ENCODE peak calls at places on chromosomes 4 and X, in nine cellular contexts. W is LoVo; C is cardiac muscle cell; L is posterior cingulate gyrus; B is naive thymus-derived CD4-positive, alpha-beta T cell; I is PC-3; Q is mesenteric fat pad; H is SK-N-MC; P is effector CD8-positive, alpha-beta T cell. R is an unnamed sample.

GRCh38 chr4:82718067-82718935 is 80.3 kb downstream of the SCD5 start:
- DNase-seq in W (no peak), C (peak), L (no peak), B (no peak), I (no peak), Q (no peak), H (no peak), P (no peak), R (no peak)

GRCh38 chr4:69781458-69782418 is 21.3 kb upstream of the SULT1B1 start:
- DNase-seq in W (no peak), C (no peak), L (no peak), B (no peak), I (no peak), Q (no peak), H (no peak), P (no peak), R (no peak)

GRCh38 chr4:70996014-70996353 is 2.5 kb downstream of the DCK start:
- DNase-seq in W (no peak), C (no peak), L (no peak), B (no peak), I (no peak), Q (no peak), H (no peak), P (no peak), R (no peak)

GRCh38 chr4:111283066-111283677 is 660.3 kb upstream of the PITX2 start:
- DNase-seq in W (peak), C (peak), L (no peak), B (no peak), I (peak), Q (no peak), H (peak), P (no peak), R (peak)

GRCh38 chrX:17369294-17369693 is 5.7 kb upstream of the NHS start:
- DNase-seq in W (no peak), C (no peak), L (no peak), B (no peak), I (no peak), Q (no peak), H (no peak), P (no peak), R (no peak)

GRCh38 chr4:8393593-8394038 is 46.9 kb downstream of the ACOX3 start:
- DNase-seq in W (peak), C (peak), L (no peak), B (no peak), I (peak), Q (no peak), H (no peak), P (no peak), R (no peak)

GRCh38 chrX:72045141-72045540 is 86.6 kb downstream of the RTL5 start:
- DNase-seq in W (no peak), C (no peak), L (no peak), B (no peak), I (no peak), Q (peak), H (no peak), P (no peak), R (no peak)

GRCh38 chr4:80173387-80173786 is 23.9 kb upstream of the PRDM8 start:
- DNase-seq in W (no peak), C (peak), L (no peak), B (peak), I (peak), Q (no peak), H (no peak), P (peak), R (no peak)

GRCh38 chrX:108139303-108139702 is 47.7 kb downstream of the ATG4A start:
- DNase-seq in W (no peak), C (no peak), L (no peak), B (no peak), I (peak), Q (no peak), H (no peak), P (no peak), R (no peak)

GRCh38 chr4:174538123-174538875 is 16.0 kb upstream of the HPGD start:
- DNase-seq in W (peak), C (no peak), L (no peak), B (no peak), I (peak), Q (no peak), H (no peak), P (no peak), R (no peak)

GRCh38 chr4:94648699-94649098 is 109.1 kb upstream of the BMPR1B start:
- DNase-seq in W (no peak), C (no peak), L (no peak), B (no peak), I (no peak), Q (no peak), H (no peak), P (no peak), R (no peak)

GRCh38 chr4:8173641-8174242 is 15.1 kb upstream of the ABLIM2 start:
- DNase-seq in W (no peak), C (no peak), L (peak), B (no peak), I (peak), Q (no peak), H (no peak), P (no peak), R (no peak)

GRCh38 chr4:145107126-145107525 is 9.0 kb downstream of the ABCE1 start:
- DNase-seq in W (no peak), C (no peak), L (no peak), B (no peak), I (no peak), Q (no peak), H (no peak), P (no peak), R (no peak)

GRCh38 chr4:161916010-161916409 is 247.8 kb downstream of the FSTL5 start:
- DNase-seq in W (no peak), C (no peak), L (no peak), B (no peak), I (no peak), Q (no peak), H (no peak), P (no peak), R (no peak)

GRCh38 chrX:49042581-49043219 is 457 bp downstream of the TFE3 start:
- DNase-seq in W (no peak), C (peak), L (peak), B (peak), I (no peak), Q (no peak), H (no peak), P (no peak), R (no peak)

GRCh38 chr4:183721207-183722081 is 62.4 kb downstream of the TRAPPC11 start:
- DNase-seq in W (peak), C (peak), L (peak), B (peak), I (no peak), Q (no peak), H (no peak), P (peak), R (peak)

GRCh38 chr4:3789587-3789986 is 23.4 kb downstream of the ADRA2C start:
- DNase-seq in W (no peak), C (no peak), L (peak), B (no peak), I (no peak), Q (no peak), H (no peak), P (no peak), R (no peak)

GRCh38 chrX:56233100-56233499 is 944 bp downstream of the KLF8 start:
- DNase-seq in W (no peak), C (no peak), L (no peak), B (no peak), I (no peak), Q (no peak), H (no peak), P (no peak), R (no peak)

GRCh38 chr4:157978680-157979361 is 194.0 kb downstream of the GASK1B start:
- DNase-seq in W (peak), C (peak), L (peak), B (peak), I (peak), Q (no peak), H (no peak), P (no peak), R (no peak)

GRCh38 chr4:168717852-168718251 is 221.0 kb downstream of the PALLD start:
- DNase-seq in W (no peak), C (peak), L (no peak), B (no peak), I (no peak), Q (no peak), H (no peak), P (no peak), R (no peak)

GRCh38 chr4:83269256-83269655 is 15.3 kb downstream of the COQ2 start:
- DNase-seq in W (no peak), C (peak), L (no peak), B (no peak), I (no peak), Q (no peak), H (no peak), P (no peak), R (no peak)

GRCh38 chrX:153387345-153387744 is 13.8 kb downstream of the PNMA6E start:
- DNase-seq in W (no peak), C (no peak), L (no peak), B (no peak), I (no peak), Q (peak), H (no peak), P (no peak), R (peak)

GRCh38 chr4:4985844-4986243 is 33.4 kb downstream of the CYTL1 start:
- DNase-seq in W (no peak), C (no peak), L (no peak), B (no peak), I (peak), Q (no peak), H (no peak), P (no peak), R (no peak)

GRCh38 chr4:41644288-41644914 is 104.1 kb downstream of the PHOX2B start:
- DNase-seq in W (no peak), C (peak), L (peak), B (no peak), I (no peak), Q (no peak), H (no peak), P (no peak), R (no peak)

GRCh38 chr4:140705625-140706275 is 50.4 kb downstream of the TBC1D9 start:
- DNase-seq in W (no peak), C (no peak), L (no peak), B (no peak), I (no peak), Q (no peak), H (no peak), P (no peak), R (no peak)

GRCh38 chr4:98903963-98904362 is 25.0 kb downstream of the EIF4E start:
- DNase-seq in W (no peak), C (no peak), L (no peak), B (no peak), I (no peak), Q (no peak), H (no peak), P (no peak), R (no peak)

GRCh38 chrX:132226169-132226568 is 6.9 kb upstream of the RAP2C start:
- DNase-seq in W (no peak), C (peak), L (no peak), B (no peak), I (peak), Q (no peak), H (no peak), P (no peak), R (no peak)

GRCh38 chr4:122874194-122874593 is 47.6 kb downstream of the FGF2 start:
- DNase-seq in W (peak), C (peak), L (no peak), B (no peak), I (peak), Q (no peak), H (no peak), P (no peak), R (no peak)

GRCh38 chrX:107674480-107675364 is 46.4 kb downstream of the PRPS1 start:
- DNase-seq in W (no peak), C (peak), L (no peak), B (no peak), I (no peak), Q (no peak), H (no peak), P (peak), R (no peak)

GRCh38 chrX:155612312-155613224 is at the start of gene TMLHE:
- DNase-seq in W (peak), C (peak), L (peak), B (peak), I (no peak), Q (peak), H (no peak), P (peak), R (peak)

GRCh38 chrX:68832101-68832416 is 3.2 kb downstream of the EFNB1 start:
- DNase-seq in W (no peak), C (peak), L (peak), B (no peak), I (peak), Q (peak), H (no peak), P (no peak), R (peak)

GRCh38 chrX:1600406-1601050 is 9.1 kb downstream of the AKAP17A start:
- DNase-seq in W (no peak), C (no peak), L (peak), B (no peak), I (no peak), Q (peak), H (no peak), P (no peak), R (peak)

GRCh38 chr4:186557486-186557885 is 2.1 kb upstream of the MTNR1A start:
- DNase-seq in W (no peak), C (no peak), L (no peak), B (no peak), I (peak), Q (no peak), H (no peak), P (no peak), R (no peak)

GRCh38 chrX:129648514-129649267 is 6.1 kb downstream of the APLN start:
- DNase-seq in W (no peak), C (no peak), L (no peak), B (no peak), I (no peak), Q (peak), H (no peak), P (no peak), R (no peak)

GRCh38 chr4:123661080-123661737 is 264.6 kb downstream of the SPRY1 start:
- DNase-seq in W (peak), C (peak), L (no peak), B (peak), I (peak), Q (no peak), H (no peak), P (no peak), R (no peak)

GRCh38 chr4:139749313-139749712 is 83.7 kb downstream of the MGST2 start:
- DNase-seq in W (no peak), C (no peak), L (no peak), B (no peak), I (no peak), Q (no peak), H (peak), P (no peak), R (no peak)

GRCh38 chr4:5708171-5708828 is at the start of gene EVC2:
- DNase-seq in W (no peak), C (peak), L (no peak), B (no peak), I (peak), Q (peak), H (no peak), P (no peak), R (no peak)

GRCh38 chrX:40104649-40105015 is 6.9 kb upstream of the BCOR start:
- DNase-seq in W (no peak), C (peak), L (peak), B (no peak), I (peak), Q (no peak), H (no peak), P (no peak), R (no peak)

GRCh38 chr4:47235721-47236120 is 204.4 kb downstream of the GABRB1 start:
- DNase-seq in W (no peak), C (peak), L (no peak), B (no peak), I (no peak), Q (no peak), H (no peak), P (no peak), R (no peak)

R was measured in osteocyte.